ENCODE peak calls at places on chromosomes 13 and 19, in nine cellular contexts. One of them, this sample, is unnamed.
A peak's percentile ranks its signal among the peaks of the same experiment; 100 is the strongest.

GRCh38 chr19:45200614-45201013 is 22.0 kb downstream of the BLOC1S3 start:
- DNase-seq in cerebellar cortex: peak; percentile 46
- DNase-seq in choroid plexus epithelial cell: peak; percentile 85
- DNase-seq in ELR: peak; percentile 48
- DNase-seq in NCI-H187 treated with DMSO at 0.1 percent for 48 hours: no peak
- DNase-seq in NCI-H524 treated with DMSO at 0.1 percent for 48 hours: no peak
- DNase-seq in Daoy: no peak
- DNase-seq in NCI-H526: no peak
- DNase-seq in left cardiac atrium: peak; percentile 45
- DNase-seq in this sample: no peak

GRCh38 chr19:14434157-14434501 is 1.0 kb downstream of the PKN1 start:
- DNase-seq in cerebellar cortex: peak; percentile 39
- DNase-seq in choroid plexus epithelial cell: no peak
- DNase-seq in ELR: no peak
- DNase-seq in NCI-H187 treated with DMSO at 0.1 percent for 48 hours: no peak
- DNase-seq in NCI-H524 treated with DMSO at 0.1 percent for 48 hours: no peak
- DNase-seq in Daoy: no peak
- DNase-seq in NCI-H526: no peak
- DNase-seq in left cardiac atrium: no peak
- DNase-seq in this sample: peak; percentile 23

GRCh38 chr13:50994651-50995050 is 85.1 kb downstream of the RNASEH2B start:
- DNase-seq in cerebellar cortex: peak; percentile 28
- DNase-seq in choroid plexus epithelial cell: no peak
- DNase-seq in ELR: no peak
- DNase-seq in NCI-H187 treated with DMSO at 0.1 percent for 48 hours: no peak
- DNase-seq in NCI-H524 treated with DMSO at 0.1 percent for 48 hours: no peak
- DNase-seq in Daoy: no peak
- DNase-seq in NCI-H526: no peak
- DNase-seq in left cardiac atrium: no peak
- DNase-seq in this sample: no peak

GRCh38 chr19:48121909-48122371 is 11.3 kb upstream of the PLA2G4C start:
- DNase-seq in cerebellar cortex: no peak
- DNase-seq in choroid plexus epithelial cell: peak; percentile 30
- DNase-seq in ELR: peak; percentile 83
- DNase-seq in NCI-H187 treated with DMSO at 0.1 percent for 48 hours: no peak
- DNase-seq in NCI-H524 treated with DMSO at 0.1 percent for 48 hours: no peak
- DNase-seq in Daoy: peak; percentile 72
- DNase-seq in NCI-H526: no peak
- DNase-seq in left cardiac atrium: peak; percentile 46
- DNase-seq in this sample: no peak

GRCh38 chr13:74148437-74148836 is 14.2 kb upstream of the KLF12 start:
- DNase-seq in cerebellar cortex: no peak
- DNase-seq in choroid plexus epithelial cell: no peak
- DNase-seq in ELR: no peak
- DNase-seq in NCI-H187 treated with DMSO at 0.1 percent for 48 hours: no peak
- DNase-seq in NCI-H524 treated with DMSO at 0.1 percent for 48 hours: no peak
- DNase-seq in Daoy: no peak
- DNase-seq in NCI-H526: no peak
- DNase-seq in left cardiac atrium: no peak
- DNase-seq in this sample: no peak

GRCh38 chr13:57569981-57570380 is 61.6 kb upstream of the PCDH17 start:
- DNase-seq in cerebellar cortex: no peak
- DNase-seq in choroid plexus epithelial cell: no peak
- DNase-seq in ELR: no peak
- DNase-seq in NCI-H187 treated with DMSO at 0.1 percent for 48 hours: no peak
- DNase-seq in NCI-H524 treated with DMSO at 0.1 percent for 48 hours: no peak
- DNase-seq in Daoy: no peak
- DNase-seq in NCI-H526: no peak
- DNase-seq in left cardiac atrium: no peak
- DNase-seq in this sample: no peak

GRCh38 chr13:33348366-33348765 is 62.8 kb upstream of the STARD13 start:
- DNase-seq in cerebellar cortex: no peak
- DNase-seq in choroid plexus epithelial cell: peak; percentile 27
- DNase-seq in ELR: peak; percentile 41
- DNase-seq in NCI-H187 treated with DMSO at 0.1 percent for 48 hours: no peak
- DNase-seq in NCI-H524 treated with DMSO at 0.1 percent for 48 hours: no peak
- DNase-seq in Daoy: no peak
- DNase-seq in NCI-H526: no peak
- DNase-seq in left cardiac atrium: no peak
- DNase-seq in this sample: peak; percentile 35

GRCh38 chr19:45137179-45137761 is 23.5 kb downstream of the NKPD1 start:
- DNase-seq in cerebellar cortex: no peak
- DNase-seq in choroid plexus epithelial cell: no peak
- DNase-seq in ELR: no peak
- DNase-seq in NCI-H187 treated with DMSO at 0.1 percent for 48 hours: no peak
- DNase-seq in NCI-H524 treated with DMSO at 0.1 percent for 48 hours: no peak
- DNase-seq in Daoy: no peak
- DNase-seq in NCI-H526: no peak
- DNase-seq in left cardiac atrium: peak; percentile 42
- DNase-seq in this sample: no peak

GRCh38 chr13:41061075-41061913 is at the start of gene WBP4:
- DNase-seq in cerebellar cortex: peak; percentile 93
- DNase-seq in choroid plexus epithelial cell: peak; percentile 96
- DNase-seq in ELR: peak; percentile 96
- DNase-seq in NCI-H187 treated with DMSO at 0.1 percent for 48 hours: peak; percentile 49
- DNase-seq in NCI-H524 treated with DMSO at 0.1 percent for 48 hours: peak; percentile 49
- DNase-seq in Daoy: peak; percentile 90
- DNase-seq in NCI-H526: peak; percentile 97
- DNase-seq in left cardiac atrium: peak; percentile 94
- DNase-seq in this sample: peak; percentile 91

GRCh38 chr19:45451181-45451849 is 16.5 kb upstream of the FOSB start:
- DNase-seq in cerebellar cortex: no peak
- DNase-seq in choroid plexus epithelial cell: peak; percentile 88
- DNase-seq in ELR: peak; percentile 54
- DNase-seq in NCI-H187 treated with DMSO at 0.1 percent for 48 hours: no peak
- DNase-seq in NCI-H524 treated with DMSO at 0.1 percent for 48 hours: no peak
- DNase-seq in Daoy: peak; percentile 58
- DNase-seq in NCI-H526: no peak
- DNase-seq in left cardiac atrium: no peak
- DNase-seq in this sample: peak; percentile 51

GRCh38 chr13:97243915-97244820 is 22.0 kb downstream of the MBNL2 start:
- DNase-seq in cerebellar cortex: no peak
- DNase-seq in choroid plexus epithelial cell: no peak
- DNase-seq in ELR: no peak
- DNase-seq in NCI-H187 treated with DMSO at 0.1 percent for 48 hours: no peak
- DNase-seq in NCI-H524 treated with DMSO at 0.1 percent for 48 hours: no peak
- DNase-seq in Daoy: no peak
- DNase-seq in NCI-H526: peak; percentile 32
- DNase-seq in left cardiac atrium: no peak
- DNase-seq in this sample: no peak

GRCh38 chr13:28322256-28322895 is 172.6 kb downstream of the FLT1 start:
- DNase-seq in cerebellar cortex: no peak
- DNase-seq in choroid plexus epithelial cell: peak; percentile 38
- DNase-seq in ELR: peak; percentile 83
- DNase-seq in NCI-H187 treated with DMSO at 0.1 percent for 48 hours: no peak
- DNase-seq in NCI-H524 treated with DMSO at 0.1 percent for 48 hours: no peak
- DNase-seq in Daoy: no peak
- DNase-seq in NCI-H526: no peak
- DNase-seq in left cardiac atrium: no peak
- DNase-seq in this sample: no peak

GRCh38 chr19:47381653-47382279 is 32.7 kb downstream of the DHX34 start:
- DNase-seq in cerebellar cortex: no peak
- DNase-seq in choroid plexus epithelial cell: no peak
- DNase-seq in ELR: no peak
- DNase-seq in NCI-H187 treated with DMSO at 0.1 percent for 48 hours: no peak
- DNase-seq in NCI-H524 treated with DMSO at 0.1 percent for 48 hours: no peak
- DNase-seq in Daoy: no peak
- DNase-seq in NCI-H526: no peak
- DNase-seq in left cardiac atrium: no peak
- DNase-seq in this sample: no peak

GRCh38 chr19:3062165-3063105 is at the start of gene TLE5:
- DNase-seq in cerebellar cortex: no peak
- DNase-seq in choroid plexus epithelial cell: peak; percentile 26
- DNase-seq in ELR: peak; percentile 56
- DNase-seq in NCI-H187 treated with DMSO at 0.1 percent for 48 hours: peak; percentile 15
- DNase-seq in NCI-H524 treated with DMSO at 0.1 percent for 48 hours: no peak
- DNase-seq in Daoy: peak; percentile 67
- DNase-seq in NCI-H526: no peak
- DNase-seq in left cardiac atrium: peak; percentile 81
- DNase-seq in this sample: peak; percentile 96

GRCh38 chr13:86795858-86796257 is 875.3 kb upstream of the SLITRK5 start:
- DNase-seq in cerebellar cortex: no peak
- DNase-seq in choroid plexus epithelial cell: no peak
- DNase-seq in ELR: no peak
- DNase-seq in NCI-H187 treated with DMSO at 0.1 percent for 48 hours: no peak
- DNase-seq in NCI-H524 treated with DMSO at 0.1 percent for 48 hours: no peak
- DNase-seq in Daoy: no peak
- DNase-seq in NCI-H526: no peak
- DNase-seq in left cardiac atrium: no peak
- DNase-seq in this sample: no peak

GRCh38 chr19:5035105-5035761 is 66.3 kb downstream of the KDM4B start:
- DNase-seq in cerebellar cortex: peak; percentile 54
- DNase-seq in choroid plexus epithelial cell: no peak
- DNase-seq in ELR: no peak
- DNase-seq in NCI-H187 treated with DMSO at 0.1 percent for 48 hours: no peak
- DNase-seq in NCI-H524 treated with DMSO at 0.1 percent for 48 hours: no peak
- DNase-seq in Daoy: no peak
- DNase-seq in NCI-H526: no peak
- DNase-seq in left cardiac atrium: no peak
- DNase-seq in this sample: no peak

GRCh38 chr19:52343548-52343947 is 7.5 kb downstream of the ZNF610 start:
- DNase-seq in cerebellar cortex: peak; percentile 42
- DNase-seq in choroid plexus epithelial cell: peak; percentile 57
- DNase-seq in ELR: peak; percentile 51
- DNase-seq in NCI-H187 treated with DMSO at 0.1 percent for 48 hours: peak; percentile 70
- DNase-seq in NCI-H524 treated with DMSO at 0.1 percent for 48 hours: no peak
- DNase-seq in Daoy: peak; percentile 68
- DNase-seq in NCI-H526: peak; percentile 57
- DNase-seq in left cardiac atrium: peak; percentile 70
- DNase-seq in this sample: peak; percentile 45

This sample was measured in GM03348.